ENCODE peak calls at places on chromosomes 3 and 15, in ten cellular contexts. One of them, this sample, is unnamed.

GRCh38 chr3:48695113-48695753 is 9.5 kb upstream of the NCKIPSD start:
- DNase-seq in CD8-positive, alpha-beta memory T cell: no peak
- DNase-seq in brain microvascular endothelial cell: peak; percentile 78
- DNase-seq in GM23338: peak; percentile 94
- DNase-seq in esophagus squamous epithelium: no peak
- DNase-seq in sigmoid colon: peak; percentile 90
- DNase-seq in A549: no peak
- DNase-seq in aorta: no peak
- DNase-seq in uterus: peak; percentile 94
- DNase-seq in PC-3: no peak
- DNase-seq in this sample: no peak

GRCh38 chr3:137692803-137693431 is 71.2 kb upstream of the SOX14 start:
- DNase-seq in CD8-positive, alpha-beta memory T cell: no peak
- DNase-seq in brain microvascular endothelial cell: no peak
- DNase-seq in GM23338: peak; percentile 84
- DNase-seq in esophagus squamous epithelium: no peak
- DNase-seq in sigmoid colon: no peak
- DNase-seq in A549: peak; percentile 24
- DNase-seq in aorta: no peak
- DNase-seq in uterus: no peak
- DNase-seq in PC-3: peak; percentile 19
- DNase-seq in this sample: peak; percentile 25

GRCh38 chr15:60800729-60801072 is 321.8 kb upstream of the ICE2 start:
- DNase-seq in CD8-positive, alpha-beta memory T cell: no peak
- DNase-seq in brain microvascular endothelial cell: no peak
- DNase-seq in GM23338: no peak
- DNase-seq in esophagus squamous epithelium: no peak
- DNase-seq in sigmoid colon: no peak
- DNase-seq in A549: no peak
- DNase-seq in aorta: no peak
- DNase-seq in uterus: no peak
- DNase-seq in PC-3: no peak
- DNase-seq in this sample: no peak

GRCh38 chr15:98537516-98538060 is 110.8 kb upstream of the IGF1R start:
- DNase-seq in CD8-positive, alpha-beta memory T cell: no peak
- DNase-seq in brain microvascular endothelial cell: no peak
- DNase-seq in GM23338: no peak
- DNase-seq in esophagus squamous epithelium: no peak
- DNase-seq in sigmoid colon: no peak
- DNase-seq in A549: no peak
- DNase-seq in aorta: no peak
- DNase-seq in uterus: no peak
- DNase-seq in PC-3: no peak
- DNase-seq in this sample: no peak

GRCh38 chr15:39580117-39580629 is 706 bp upstream of the THBS1 start:
- DNase-seq in CD8-positive, alpha-beta memory T cell: peak; percentile 79
- DNase-seq in brain microvascular endothelial cell: peak; percentile 93
- DNase-seq in GM23338: peak; percentile 94
- DNase-seq in esophagus squamous epithelium: peak; percentile 50
- DNase-seq in sigmoid colon: peak; percentile 97
- DNase-seq in A549: peak; percentile 86
- DNase-seq in aorta: peak; percentile 98
- DNase-seq in uterus: peak; percentile 96
- DNase-seq in PC-3: peak; percentile 96
- DNase-seq in this sample: peak; percentile 87

GRCh38 chr15:57591822-57592367 is at the start of gene MYZAP:
- DNase-seq in CD8-positive, alpha-beta memory T cell: no peak
- DNase-seq in brain microvascular endothelial cell: no peak
- DNase-seq in GM23338: peak; percentile 59
- DNase-seq in esophagus squamous epithelium: no peak
- DNase-seq in sigmoid colon: no peak
- DNase-seq in A549: no peak
- DNase-seq in aorta: peak; percentile 85
- DNase-seq in uterus: peak; percentile 38
- DNase-seq in PC-3: peak; percentile 59
- DNase-seq in this sample: peak; percentile 74

GRCh38 chr3:156898296-156898880 is 72.2 kb downstream of the LEKR1 start:
- DNase-seq in CD8-positive, alpha-beta memory T cell: no peak
- DNase-seq in brain microvascular endothelial cell: no peak
- DNase-seq in GM23338: no peak
- DNase-seq in esophagus squamous epithelium: no peak
- DNase-seq in sigmoid colon: no peak
- DNase-seq in A549: no peak
- DNase-seq in aorta: no peak
- DNase-seq in uterus: no peak
- DNase-seq in PC-3: no peak
- DNase-seq in this sample: no peak

GRCh38 chr3:45795882-45796765 is at the start of gene SLC6A20:
- DNase-seq in CD8-positive, alpha-beta memory T cell: no peak
- DNase-seq in brain microvascular endothelial cell: no peak
- DNase-seq in GM23338: peak; percentile 72
- DNase-seq in esophagus squamous epithelium: no peak
- DNase-seq in sigmoid colon: no peak
- DNase-seq in A549: no peak
- DNase-seq in aorta: no peak
- DNase-seq in uterus: no peak
- DNase-seq in PC-3: no peak
- DNase-seq in this sample: no peak

GRCh38 chr3:124459678-124460077 is 270.6 kb upstream of the UMPS start:
- DNase-seq in CD8-positive, alpha-beta memory T cell: no peak
- DNase-seq in brain microvascular endothelial cell: no peak
- DNase-seq in GM23338: no peak
- DNase-seq in esophagus squamous epithelium: no peak
- DNase-seq in sigmoid colon: no peak
- DNase-seq in A549: no peak
- DNase-seq in aorta: no peak
- DNase-seq in uterus: no peak
- DNase-seq in PC-3: peak; percentile 41
- DNase-seq in this sample: no peak

GRCh38 chr3:158842946-158843345 is 41.1 kb downstream of the MFSD1 start:
- DNase-seq in CD8-positive, alpha-beta memory T cell: no peak
- DNase-seq in brain microvascular endothelial cell: no peak
- DNase-seq in GM23338: no peak
- DNase-seq in esophagus squamous epithelium: no peak
- DNase-seq in sigmoid colon: no peak
- DNase-seq in A549: no peak
- DNase-seq in aorta: no peak
- DNase-seq in uterus: no peak
- DNase-seq in PC-3: no peak
- DNase-seq in this sample: no peak

DNA sequence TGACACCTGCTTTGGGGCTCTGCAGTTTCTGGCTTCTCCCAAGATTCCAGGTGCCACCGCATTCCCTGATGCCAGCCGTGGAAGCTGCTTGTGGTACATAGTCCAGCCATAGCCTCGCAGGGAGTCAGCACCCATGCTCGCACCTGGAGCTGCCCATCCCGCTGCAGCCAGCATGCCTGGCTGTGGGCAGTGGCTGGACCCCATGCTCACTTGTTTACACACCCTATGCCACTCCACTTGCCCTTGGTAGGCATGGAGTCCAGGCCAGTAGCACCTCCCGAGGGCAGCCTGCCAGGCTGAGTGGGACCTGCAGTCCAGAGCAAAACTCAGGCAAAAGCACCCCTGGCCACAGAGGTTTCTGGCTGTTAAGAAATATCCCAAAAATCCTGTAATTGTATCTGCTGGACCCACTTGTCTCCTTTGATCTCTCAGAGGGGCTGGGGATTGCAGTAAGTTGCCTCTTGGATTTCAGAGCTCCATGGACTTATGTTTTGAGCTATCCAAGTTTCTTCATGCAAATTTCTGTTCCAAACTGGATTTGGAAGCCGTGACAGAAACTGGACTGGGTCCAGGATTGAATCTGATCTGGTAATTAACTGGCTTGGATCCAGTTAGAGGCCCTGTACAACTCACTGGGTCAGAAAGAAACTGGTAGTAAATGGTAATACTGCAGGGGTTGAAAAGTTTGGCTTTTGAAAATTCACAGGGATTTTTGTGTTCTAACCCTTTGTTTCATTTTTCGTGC is 149.3 kb downstream of the FMN1 start:
- DNase-seq in CD8-positive, alpha-beta memory T cell: no peak
- DNase-seq in brain microvascular endothelial cell: no peak
- DNase-seq in GM23338: no peak
- DNase-seq in esophagus squamous epithelium: no peak
- DNase-seq in sigmoid colon: no peak
- DNase-seq in A549: no peak
- DNase-seq in aorta: no peak
- DNase-seq in uterus: no peak
- DNase-seq in PC-3: no peak
- DNase-seq in this sample: no peak
- H3K27ac ChIP-seq in CD8-positive, alpha-beta memory T cell: no peak overlapping the region
- H3K27ac ChIP-seq in brain microvascular endothelial cell: no peak overlapping the region
- H3K27ac ChIP-seq in GM23338: no peak overlapping the region
- H3K27ac ChIP-seq in esophagus squamous epithelium: no peak overlapping the region
- H3K27ac ChIP-seq in sigmoid colon: no peak overlapping the region
- H3K27ac ChIP-seq in A549: no peak overlapping the region
- H3K27ac ChIP-seq in aorta: no peak overlapping the region
- H3K27ac ChIP-seq in uterus: no peak overlapping the region
- H3K27ac ChIP-seq in PC-3: no peak overlapping the region
- H3K27ac ChIP-seq in this sample: no peak overlapping the region

GRCh38 chr3:113223831-113224240 is 12.5 kb downstream of the BOC start:
- DNase-seq in CD8-positive, alpha-beta memory T cell: no peak
- DNase-seq in brain microvascular endothelial cell: no peak
- DNase-seq in GM23338: no peak
- DNase-seq in esophagus squamous epithelium: no peak
- DNase-seq in sigmoid colon: no peak
- DNase-seq in A549: no peak
- DNase-seq in aorta: no peak
- DNase-seq in uterus: no peak
- DNase-seq in PC-3: no peak
- DNase-seq in this sample: no peak

GRCh38 chr3:113226491-113226890 is 15.1 kb downstream of the BOC start:
- DNase-seq in CD8-positive, alpha-beta memory T cell: no peak
- DNase-seq in brain microvascular endothelial cell: no peak
- DNase-seq in GM23338: no peak
- DNase-seq in esophagus squamous epithelium: no peak
- DNase-seq in sigmoid colon: no peak
- DNase-seq in A549: no peak
- DNase-seq in aorta: no peak
- DNase-seq in uterus: no peak
- DNase-seq in PC-3: no peak
- DNase-seq in this sample: no peak

GRCh38 chr3:113227146-113227545 is 15.8 kb downstream of the BOC start:
- DNase-seq in CD8-positive, alpha-beta memory T cell: no peak
- DNase-seq in brain microvascular endothelial cell: no peak
- DNase-seq in GM23338: no peak
- DNase-seq in esophagus squamous epithelium: no peak
- DNase-seq in sigmoid colon: no peak
- DNase-seq in A549: no peak
- DNase-seq in aorta: no peak
- DNase-seq in uterus: no peak
- DNase-seq in PC-3: no peak
- DNase-seq in this sample: no peak

GRCh38 chr3:113222412-113223086 is 11.2 kb downstream of the BOC start:
- DNase-seq in CD8-positive, alpha-beta memory T cell: no peak
- DNase-seq in brain microvascular endothelial cell: no peak
- DNase-seq in GM23338: no peak
- DNase-seq in esophagus squamous epithelium: no peak
- DNase-seq in sigmoid colon: no peak
- DNase-seq in A549: no peak
- DNase-seq in aorta: no peak
- DNase-seq in uterus: no peak
- DNase-seq in PC-3: no peak
- DNase-seq in this sample: no peak

DNA sequence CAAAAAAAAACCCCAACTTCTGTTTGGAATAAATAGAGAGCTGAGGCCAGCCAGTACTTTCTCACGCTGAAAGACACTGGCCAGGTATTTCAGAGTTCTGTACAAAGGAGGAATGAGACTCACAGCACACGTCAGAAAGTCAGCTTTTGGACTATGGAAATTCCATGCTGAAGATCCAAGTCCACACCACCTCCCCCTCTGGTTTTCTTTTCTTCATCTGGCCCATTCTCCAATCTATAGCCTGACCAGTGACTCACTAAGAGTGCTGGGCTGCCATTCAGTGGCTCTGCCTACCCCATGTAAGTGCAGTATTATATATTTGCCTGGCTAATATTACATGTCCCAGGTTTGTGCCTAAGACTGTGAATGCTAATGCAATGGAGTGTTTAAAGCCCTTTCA is 13.9 kb downstream of the BOC start:
- DNase-seq in CD8-positive, alpha-beta memory T cell: no peak
- DNase-seq in brain microvascular endothelial cell: no peak
- DNase-seq in GM23338: no peak
- DNase-seq in esophagus squamous epithelium: no peak
- DNase-seq in sigmoid colon: no peak
- DNase-seq in A549: no peak
- DNase-seq in aorta: no peak
- DNase-seq in uterus: no peak
- DNase-seq in PC-3: no peak
- DNase-seq in this sample: no peak
- H3K4me3 ChIP-seq in CD8-positive, alpha-beta memory T cell: no peak overlapping the region
- H3K4me3 ChIP-seq in brain microvascular endothelial cell: no peak overlapping the region
- H3K4me3 ChIP-seq in GM23338: no peak overlapping the region
- H3K4me3 ChIP-seq in esophagus squamous epithelium: no peak overlapping the region
- H3K4me3 ChIP-seq in sigmoid colon: no peak overlapping the region
- H3K4me3 ChIP-seq in A549: no peak overlapping the region
- H3K4me3 ChIP-seq in aorta: no peak overlapping the region
- H3K4me3 ChIP-seq in uterus: no peak overlapping the region
- H3K4me3 ChIP-seq in PC-3: no peak overlapping the region
- H3K4me3 ChIP-seq in this sample: no peak overlapping the region

GRCh38 chr15:64070965-64071851 is 22.4 kb downstream of the CIAO2A start:
- DNase-seq in CD8-positive, alpha-beta memory T cell: no peak
- DNase-seq in brain microvascular endothelial cell: peak; percentile 86
- DNase-seq in GM23338: no peak
- DNase-seq in esophagus squamous epithelium: no peak
- DNase-seq in sigmoid colon: peak; percentile 90
- DNase-seq in A549: peak; percentile 71
- DNase-seq in aorta: no peak
- DNase-seq in uterus: peak; percentile 85
- DNase-seq in PC-3: peak; percentile 75
- DNase-seq in this sample: peak; percentile 91
- H3K27ac ChIP-seq in CD8-positive, alpha-beta memory T cell: peak overlapping the region; percentile 45
- H3K27ac ChIP-seq in brain microvascular endothelial cell: peak overlapping the region; percentile 43
- H3K27ac ChIP-seq in GM23338: peak overlapping the region; percentile 58
- H3K27ac ChIP-seq in esophagus squamous epithelium: peak overlapping the region; percentile 64
- H3K27ac ChIP-seq in sigmoid colon: peak overlapping the region; percentile 79
- H3K27ac ChIP-seq in A549: peak overlapping the region; percentile 67
- H3K27ac ChIP-seq in aorta: no peak overlapping the region
- H3K27ac ChIP-seq in uterus: peak overlapping the region; percentile 78
- H3K27ac ChIP-seq in PC-3: peak overlapping the region; percentile 78
- H3K27ac ChIP-seq in this sample: peak overlapping the region; percentile 48

DNA sequence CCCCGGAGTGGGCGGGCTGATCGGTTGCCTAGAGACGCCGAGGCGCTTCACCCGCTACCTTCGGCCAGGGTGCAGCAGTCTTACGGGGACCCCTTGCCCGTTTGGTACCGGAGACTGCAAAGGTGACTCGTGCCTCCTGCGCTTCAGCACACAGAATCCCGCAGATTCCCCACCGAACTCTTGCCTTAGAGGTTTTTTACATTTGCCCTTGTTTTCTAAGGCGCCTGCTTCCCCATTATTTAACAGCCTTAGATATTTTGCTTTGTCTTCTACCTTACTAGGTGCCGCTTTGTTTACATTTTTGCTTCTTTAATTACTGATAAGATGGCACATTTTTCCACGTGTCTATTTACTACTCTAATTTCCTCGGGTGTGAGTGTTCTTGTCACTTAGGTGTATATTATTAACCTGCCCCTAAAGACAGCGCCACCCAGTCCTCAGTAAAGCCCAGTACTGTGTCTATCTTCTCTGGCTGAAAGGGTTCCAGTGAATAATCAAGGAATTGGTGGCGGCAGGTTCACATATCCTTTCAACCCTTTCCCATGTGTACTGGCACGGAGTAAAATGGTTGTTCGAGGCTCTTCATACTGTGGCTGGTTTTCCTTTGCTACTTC is 563 bp upstream of the CEP152 start:
- DNase-seq in CD8-positive, alpha-beta memory T cell: no peak
- DNase-seq in brain microvascular endothelial cell: no peak
- DNase-seq in GM23338: peak; percentile 14
- DNase-seq in esophagus squamous epithelium: no peak
- DNase-seq in sigmoid colon: no peak
- DNase-seq in A549: no peak
- DNase-seq in aorta: no peak
- DNase-seq in uterus: no peak
- DNase-seq in PC-3: peak; percentile 1
- DNase-seq in this sample: no peak
- H3K4me3 ChIP-seq in CD8-positive, alpha-beta memory T cell: peak overlapping the region; percentile 84
- H3K4me3 ChIP-seq in brain microvascular endothelial cell: peak overlapping the region; percentile 96
- H3K4me3 ChIP-seq in GM23338: peak overlapping the region; percentile 61
- H3K4me3 ChIP-seq in esophagus squamous epithelium: peak overlapping the region; percentile 82
- H3K4me3 ChIP-seq in sigmoid colon: peak overlapping the region; percentile 65
- H3K4me3 ChIP-seq in A549: peak overlapping the region; percentile 87
- H3K4me3 ChIP-seq in aorta: peak overlapping the region; percentile 52
- H3K4me3 ChIP-seq in uterus: peak overlapping the region; percentile 90
- H3K4me3 ChIP-seq in PC-3: peak overlapping the region; percentile 83
- H3K4me3 ChIP-seq in this sample: no peak overlapping the region

This sample was measured in adrenal gland.